ENCODE peak calls at places on chromosomes 11 and 22, in six cellular contexts. One of them, this sample, is unnamed.

GRCh38 chr11:45259607-45260006 is 26.5 kb downstream of the SYT13 start:
- DNase-seq in GM12892: no peak
- DNase-seq in SK-N-SH: no peak
- DNase-seq in GM12878: no peak
- DNase-seq in K562: no peak
- DNase-seq in H1: no peak
- DNase-seq in this sample: no peak

GRCh38 chr22:11626422-11626773 is 3901.6 kb upstream of the OR11H1 start:
- DNase-seq in GM12892: no peak
- DNase-seq in SK-N-SH: no peak
- DNase-seq in GM12878: no peak
- DNase-seq in K562: no peak
- DNase-seq in H1: no peak
- DNase-seq in this sample: no peak

GRCh38 chr11:116603783-116604323 is 168.9 kb downstream of the BUD13 start:
- DNase-seq in GM12892: no peak
- DNase-seq in SK-N-SH: no peak
- DNase-seq in GM12878: no peak
- DNase-seq in K562: no peak
- DNase-seq in H1: no peak
- DNase-seq in this sample: no peak

GRCh38 chr11:15665368-15665871 is 550.7 kb downstream of the INSC start:
- DNase-seq in GM12892: no peak
- DNase-seq in SK-N-SH: no peak
- DNase-seq in GM12878: no peak
- DNase-seq in K562: no peak
- DNase-seq in H1: no peak
- DNase-seq in this sample: no peak

GRCh38 chr11:27158763-27159679 is 118.4 kb downstream of the BBOX1 start:
- DNase-seq in GM12892: no peak
- DNase-seq in SK-N-SH: peak
- DNase-seq in GM12878: no peak
- DNase-seq in K562: peak
- DNase-seq in H1: peak
- DNase-seq in this sample: peak

GRCh38 chr11:104120493-104121200 is 43.3 kb downstream of the PDGFD start:
- DNase-seq in GM12892: no peak
- DNase-seq in SK-N-SH: no peak
- DNase-seq in GM12878: no peak
- DNase-seq in K562: no peak
- DNase-seq in H1: no peak
- DNase-seq in this sample: no peak

GRCh38 chr22:46036558-46037408 is 59.8 kb upstream of the WNT7B start:
- DNase-seq in GM12892: no peak
- DNase-seq in SK-N-SH: peak
- DNase-seq in GM12878: no peak
- DNase-seq in K562: peak
- DNase-seq in H1: no peak
- DNase-seq in this sample: no peak

GRCh38 chr22:48380016-48380665 is 1447.5 kb downstream of the BRD1 start:
- DNase-seq in GM12892: no peak
- DNase-seq in SK-N-SH: no peak
- DNase-seq in GM12878: no peak
- DNase-seq in K562: no peak
- DNase-seq in H1: no peak
- DNase-seq in this sample: no peak

GRCh38 chr22:28917747-28918543 is 34.6 kb downstream of the ZNRF3 start:
- DNase-seq in GM12892: no peak
- DNase-seq in SK-N-SH: peak
- DNase-seq in GM12878: no peak
- DNase-seq in K562: no peak
- DNase-seq in H1: no peak
- DNase-seq in this sample: no peak

GRCh38 chr22:43891360-43892182 is at the start of gene PNPLA5:
- DNase-seq in GM12892: no peak
- DNase-seq in SK-N-SH: peak
- DNase-seq in GM12878: no peak
- DNase-seq in K562: no peak
- DNase-seq in H1: no peak
- DNase-seq in this sample: no peak

GRCh38 chr11:36574486-36574885 is 6.7 kb downstream of the RAG1 start:
- DNase-seq in GM12892: no peak
- DNase-seq in SK-N-SH: no peak
- DNase-seq in GM12878: no peak
- DNase-seq in K562: no peak
- DNase-seq in H1: no peak
- DNase-seq in this sample: no peak

GRCh38 chr22:30598986-30599385 is 7.3 kb upstream of the PES1 start:
- DNase-seq in GM12892: no peak
- DNase-seq in SK-N-SH: no peak
- DNase-seq in GM12878: no peak
- DNase-seq in K562: no peak
- DNase-seq in H1: no peak
- DNase-seq in this sample: no peak

GRCh38 chr22:29520851-29521250 is 32.7 kb downstream of the THOC5 start:
- DNase-seq in GM12892: no peak
- DNase-seq in SK-N-SH: no peak
- DNase-seq in GM12878: no peak
- DNase-seq in K562: peak
- DNase-seq in H1: no peak
- DNase-seq in this sample: no peak

GRCh38 chr22:43823353-43823908 is 11.3 kb upstream of the EFCAB6 start:
- DNase-seq in GM12892: no peak
- DNase-seq in SK-N-SH: no peak
- DNase-seq in GM12878: no peak
- DNase-seq in K562: no peak
- DNase-seq in H1: no peak
- DNase-seq in this sample: peak

GRCh38 chr11:130847517-130847916 is 68.8 kb downstream of the SNX19 start:
- DNase-seq in GM12892: no peak
- DNase-seq in SK-N-SH: no peak
- DNase-seq in GM12878: no peak
- DNase-seq in K562: no peak
- DNase-seq in H1: no peak
- DNase-seq in this sample: no peak

GRCh38 chr11:11011617-11012016 is 153.8 kb upstream of the ZBED5 start:
- DNase-seq in GM12892: no peak
- DNase-seq in SK-N-SH: no peak
- DNase-seq in GM12878: no peak
- DNase-seq in K562: no peak
- DNase-seq in H1: no peak
- DNase-seq in this sample: no peak

GRCh38 chr11:35366798-35367197 is 52.6 kb downstream of the SLC1A2 start:
- DNase-seq in GM12892: no peak
- DNase-seq in SK-N-SH: no peak
- DNase-seq in GM12878: no peak
- DNase-seq in K562: no peak
- DNase-seq in H1: no peak
- DNase-seq in this sample: no peak

GRCh38 chr22:30028731-30029130 is 51.5 kb upstream of the HORMAD2 start:
- DNase-seq in GM12892: no peak
- DNase-seq in SK-N-SH: no peak
- DNase-seq in GM12878: no peak
- DNase-seq in K562: no peak
- DNase-seq in H1: no peak
- DNase-seq in this sample: no peak

GRCh38 chr22:46107089-46107664 is 43.1 kb upstream of the PPARA start:
- DNase-seq in GM12892: no peak
- DNase-seq in SK-N-SH: peak
- DNase-seq in GM12878: no peak
- DNase-seq in K562: no peak
- DNase-seq in H1: no peak
- DNase-seq in this sample: no peak

GRCh38 chr11:71962428-71963038 is 33.7 kb downstream of the RNF121 start:
- DNase-seq in GM12892: no peak
- DNase-seq in SK-N-SH: no peak
- DNase-seq in GM12878: peak
- DNase-seq in K562: no peak
- DNase-seq in H1: no peak
- DNase-seq in this sample: peak

GRCh38 chr11:118342503-118343161 is at the start of gene CD3D:
- DNase-seq in GM12892: no peak
- DNase-seq in SK-N-SH: no peak
- DNase-seq in GM12878: no peak
- DNase-seq in K562: peak
- DNase-seq in H1: no peak
- DNase-seq in this sample: no peak

GRCh38 chr11:28964811-28965210 is 856.6 kb downstream of the METTL15 start:
- DNase-seq in GM12892: no peak
- DNase-seq in SK-N-SH: no peak
- DNase-seq in GM12878: no peak
- DNase-seq in K562: no peak
- DNase-seq in H1: no peak
- DNase-seq in this sample: no peak

GRCh38 chr11:22711880-22712279 is 45.5 kb downstream of the GAS2 start:
- DNase-seq in GM12892: no peak
- DNase-seq in SK-N-SH: no peak
- DNase-seq in GM12878: no peak
- DNase-seq in K562: no peak
- DNase-seq in H1: no peak
- DNase-seq in this sample: no peak

GRCh38 chr22:38214248-38215056 is 12.7 kb downstream of the MAFF start:
- DNase-seq in GM12892: peak
- DNase-seq in SK-N-SH: peak
- DNase-seq in GM12878: no peak
- DNase-seq in K562: peak
- DNase-seq in H1: peak
- DNase-seq in this sample: peak

GRCh38 chr22:24410110-24410856 is 17.1 kb upstream of the ADORA2A start:
- DNase-seq in GM12892: no peak
- DNase-seq in SK-N-SH: peak
- DNase-seq in GM12878: no peak
- DNase-seq in K562: no peak
- DNase-seq in H1: no peak
- DNase-seq in this sample: no peak

GRCh38 chr11:107929611-107930200 is 1.5 kb downstream of the RAB39A start:
- DNase-seq in GM12892: no peak
- DNase-seq in SK-N-SH: peak
- DNase-seq in GM12878: no peak
- DNase-seq in K562: no peak
- DNase-seq in H1: no peak
- DNase-seq in this sample: no peak

GRCh38 chr11:74397531-74398243 is 546 bp downstream of the PGM2L1 start:
- DNase-seq in GM12892: peak
- DNase-seq in SK-N-SH: peak
- DNase-seq in GM12878: no peak
- DNase-seq in K562: peak
- DNase-seq in H1: no peak
- DNase-seq in this sample: peak

GRCh38 chr11:106594751-106595351 is 423.4 kb downstream of the GUCY1A2 start:
- DNase-seq in GM12892: no peak
- DNase-seq in SK-N-SH: no peak
- DNase-seq in GM12878: no peak
- DNase-seq in K562: no peak
- DNase-seq in H1: no peak
- DNase-seq in this sample: no peak

GRCh38 chr22:45997775-45998637 is 21.0 kb upstream of the WNT7B start:
- DNase-seq in GM12892: no peak
- DNase-seq in SK-N-SH: peak
- DNase-seq in GM12878: no peak
- DNase-seq in K562: no peak
- DNase-seq in H1: no peak
- DNase-seq in this sample: no peak

GRCh38 chr22:45400046-45400445 is 13.4 kb downstream of the SMC1B start:
- DNase-seq in GM12892: no peak
- DNase-seq in SK-N-SH: no peak
- DNase-seq in GM12878: no peak
- DNase-seq in K562: no peak
- DNase-seq in H1: no peak
- DNase-seq in this sample: no peak

GRCh38 chr22:41668971-41669911 is 19.4 kb downstream of the SNU13 start:
- DNase-seq in GM12892: no peak
- DNase-seq in SK-N-SH: no peak
- DNase-seq in GM12878: no peak
- DNase-seq in K562: no peak
- DNase-seq in H1: no peak
- DNase-seq in this sample: no peak

GRCh38 chr11:22343411-22344032 is 5.3 kb downstream of the SLC17A6 start:
- DNase-seq in GM12892: no peak
- DNase-seq in SK-N-SH: no peak
- DNase-seq in GM12878: no peak
- DNase-seq in K562: no peak
- DNase-seq in H1: no peak
- DNase-seq in this sample: no peak

GRCh38 chr11:83175815-83176214 is 17.7 kb upstream of the ANKRD42 start:
- DNase-seq in GM12892: no peak
- DNase-seq in SK-N-SH: no peak
- DNase-seq in GM12878: no peak
- DNase-seq in K562: no peak
- DNase-seq in H1: no peak
- DNase-seq in this sample: no peak
- TF ChIP-seq TAF1 in GM12892: no peak
- TF ChIP-seq TAF1 in SK-N-SH: no peak
- TF ChIP-seq TAF1 in GM12878: no peak
- TF ChIP-seq TAF1 in K562: no peak
- TF ChIP-seq TAF1 in H1: no peak
- TF ChIP-seq TAF1 in this sample: no peak

GRCh38 chr11:132858203-132858602 is 674.1 kb downstream of the OPCML start:
- DNase-seq in GM12892: no peak
- DNase-seq in SK-N-SH: no peak
- DNase-seq in GM12878: no peak
- DNase-seq in K562: no peak
- DNase-seq in H1: peak
- DNase-seq in this sample: no peak
- TF ChIP-seq TAF1 in GM12892: no peak
- TF ChIP-seq TAF1 in SK-N-SH: no peak
- TF ChIP-seq TAF1 in GM12878: no peak
- TF ChIP-seq TAF1 in K562: no peak
- TF ChIP-seq TAF1 in H1: no peak
- TF ChIP-seq TAF1 in this sample: no peak

GRCh38 chr11:12539570-12539969 is 134.7 kb upstream of the TEAD1 start:
- DNase-seq in GM12892: no peak
- DNase-seq in SK-N-SH: no peak
- DNase-seq in GM12878: no peak
- DNase-seq in K562: no peak
- DNase-seq in H1: no peak
- DNase-seq in this sample: no peak
- TF ChIP-seq TAF1 in GM12892: no peak
- TF ChIP-seq TAF1 in SK-N-SH: no peak
- TF ChIP-seq TAF1 in GM12878: no peak
- TF ChIP-seq TAF1 in K562: no peak
- TF ChIP-seq TAF1 in H1: no peak
- TF ChIP-seq TAF1 in this sample: no peak

GRCh38 chr11:113090716-113091577 is 129.7 kb downstream of the NCAM1 start:
- DNase-seq in GM12892: no peak
- DNase-seq in SK-N-SH: peak
- DNase-seq in GM12878: no peak
- DNase-seq in K562: no peak
- DNase-seq in H1: no peak
- DNase-seq in this sample: no peak

GRCh38 chr11:113087716-113088115 is 126.5 kb downstream of the NCAM1 start:
- DNase-seq in GM12892: no peak
- DNase-seq in SK-N-SH: no peak
- DNase-seq in GM12878: no peak
- DNase-seq in K562: no peak
- DNase-seq in H1: peak
- DNase-seq in this sample: no peak

GRCh38 chr11:113096661-113097060 is 135.4 kb downstream of the NCAM1 start:
- DNase-seq in GM12892: no peak
- DNase-seq in SK-N-SH: no peak
- DNase-seq in GM12878: no peak
- DNase-seq in K562: no peak
- DNase-seq in H1: no peak
- DNase-seq in this sample: no peak

GRCh38 chr11:113091578-113091844 is 130.3 kb downstream of the NCAM1 start:
- DNase-seq in GM12892: no peak
- DNase-seq in SK-N-SH: no peak
- DNase-seq in GM12878: no peak
- DNase-seq in K562: no peak
- DNase-seq in H1: no peak
- DNase-seq in this sample: no peak
- TF ChIP-seq TAF1 in GM12892: no peak
- TF ChIP-seq TAF1 in SK-N-SH: no peak
- TF ChIP-seq TAF1 in GM12878: no peak
- TF ChIP-seq TAF1 in K562: no peak
- TF ChIP-seq TAF1 in H1: no peak
- TF ChIP-seq TAF1 in this sample: no peak

This sample was measured in GM12891.